ENCODE peak calls at places on chromosomes 5 and 9, in four cellular contexts. H, E, J and O are unnamed samples.
A peak's percentile ranks its signal among the peaks of the same experiment; 100 is the strongest.

GRCh38 chr9:127489471-127490115 is 38.3 kb downstream of the LRSAM1 start:
- DNase-seq in H (peak; percentile 91), E (peak; percentile 35), J (peak; percentile 39), O (no peak)

GRCh38 chr5:168047669-168048111 is 243.8 kb upstream of the WWC1 start:
- DNase-seq in H (peak; percentile 57), E (no peak), J (no peak), O (no peak)

GRCh38 chr9:81557957-81558791 is 131.2 kb downstream of the TLE1 start:
- DNase-seq in H (no peak), E (peak; percentile 84), J (no peak), O (no peak)

GRCh38 chr9:91978739-91979414 is 28.8 kb upstream of the ROR2 start:
- DNase-seq in H (peak; percentile 61), E (peak; percentile 79), J (peak; percentile 30), O (peak; percentile 22)

GRCh38 chr5:168015506-168015905 is 275.9 kb upstream of the WWC1 start:
- DNase-seq in H (no peak), E (peak; percentile 8), J (no peak), O (no peak)

GRCh38 chr9:134341306-134341705 is 15.1 kb downstream of the RXRA start:
- DNase-seq in H (no peak), E (no peak), J (no peak), O (no peak)

GRCh38 chr9:89878687-89879086 is 273.9 kb downstream of the GADD45G start:
- DNase-seq in H (no peak), E (peak; percentile 52), J (no peak), O (no peak)

GRCh38 chr5:74251106-74252032 is 389.2 kb downstream of the ENC1 start:
- DNase-seq in H (no peak), E (peak; percentile 96), J (no peak), O (peak; percentile 63)

GRCh38 chr5:137743031-137743640 is 7.2 kb upstream of the KLHL3 start:
- DNase-seq in H (peak; percentile 71), E (peak; percentile 72), J (peak; percentile 64), O (peak; percentile 88)

GRCh38 chr9:133604214-133604613 is 5.0 kb downstream of the FAM163B start:
- DNase-seq in H (no peak), E (no peak), J (no peak), O (no peak)

GRCh38 chr9:32783168-32783891 is at the start of gene TMEM215:
- DNase-seq in H (peak; percentile 78), E (no peak), J (peak; percentile 69), O (no peak)

GRCh38 chr5:32044904-32045303 is 129.2 kb downstream of the GOLPH3 start:
- DNase-seq in H (no peak), E (peak; percentile 57), J (no peak), O (no peak)

GRCh38 chr9:2655411-2655901 is 33.9 kb downstream of the VLDLR start:
- DNase-seq in H (no peak), E (peak; percentile 84), J (no peak), O (no peak)

GRCh38 chr5:74950836-74951515 is 84.8 kb upstream of the FAM169A start:
- DNase-seq in H (no peak), E (no peak), J (no peak), O (no peak)

GRCh38 chr9:69143291-69143690 is 30.8 kb upstream of the TJP2 start:
- DNase-seq in H (no peak), E (no peak), J (no peak), O (no peak)

GRCh38 chr5:14100281-14100680 is 42.9 kb upstream of the TRIO start:
- DNase-seq in H (no peak), E (no peak), J (no peak), O (no peak)

GRCh38 chr5:14105717-14106435 is 37.3 kb upstream of the TRIO start:
- DNase-seq in H (no peak), E (peak; percentile 85), J (no peak), O (peak; percentile 27)

GRCh38 chr5:14097998-14098471 is 45.1 kb upstream of the TRIO start:
- DNase-seq in H (no peak), E (peak; percentile 31), J (no peak), O (peak; percentile 88)

GRCh38 chr5:14102666-14103065 is 40.5 kb upstream of the TRIO start:
- DNase-seq in H (no peak), E (no peak), J (no peak), O (peak; percentile 75)

GRCh38 chr5:14101922-14102321 is 41.2 kb upstream of the TRIO start:
- DNase-seq in H (peak; percentile 79), E (no peak), J (no peak), O (peak; percentile 86)
- H3K23ac ChIP-seq in H (no peak overlapping the region), E (no peak overlapping the region), J (no peak overlapping the region), O (no peak overlapping the region)

GRCh38 chr9:38046669-38047300 is 22.2 kb downstream of the SHB start:
- DNase-seq in H (peak; percentile 49), E (peak; percentile 72), J (no peak), O (peak; percentile 93)
- H2AK5ac ChIP-seq in H (peak overlapping the region; percentile 10), E (peak overlapping the region; percentile 93), J (no peak overlapping the region), O (no peak overlapping the region)

DNA sequence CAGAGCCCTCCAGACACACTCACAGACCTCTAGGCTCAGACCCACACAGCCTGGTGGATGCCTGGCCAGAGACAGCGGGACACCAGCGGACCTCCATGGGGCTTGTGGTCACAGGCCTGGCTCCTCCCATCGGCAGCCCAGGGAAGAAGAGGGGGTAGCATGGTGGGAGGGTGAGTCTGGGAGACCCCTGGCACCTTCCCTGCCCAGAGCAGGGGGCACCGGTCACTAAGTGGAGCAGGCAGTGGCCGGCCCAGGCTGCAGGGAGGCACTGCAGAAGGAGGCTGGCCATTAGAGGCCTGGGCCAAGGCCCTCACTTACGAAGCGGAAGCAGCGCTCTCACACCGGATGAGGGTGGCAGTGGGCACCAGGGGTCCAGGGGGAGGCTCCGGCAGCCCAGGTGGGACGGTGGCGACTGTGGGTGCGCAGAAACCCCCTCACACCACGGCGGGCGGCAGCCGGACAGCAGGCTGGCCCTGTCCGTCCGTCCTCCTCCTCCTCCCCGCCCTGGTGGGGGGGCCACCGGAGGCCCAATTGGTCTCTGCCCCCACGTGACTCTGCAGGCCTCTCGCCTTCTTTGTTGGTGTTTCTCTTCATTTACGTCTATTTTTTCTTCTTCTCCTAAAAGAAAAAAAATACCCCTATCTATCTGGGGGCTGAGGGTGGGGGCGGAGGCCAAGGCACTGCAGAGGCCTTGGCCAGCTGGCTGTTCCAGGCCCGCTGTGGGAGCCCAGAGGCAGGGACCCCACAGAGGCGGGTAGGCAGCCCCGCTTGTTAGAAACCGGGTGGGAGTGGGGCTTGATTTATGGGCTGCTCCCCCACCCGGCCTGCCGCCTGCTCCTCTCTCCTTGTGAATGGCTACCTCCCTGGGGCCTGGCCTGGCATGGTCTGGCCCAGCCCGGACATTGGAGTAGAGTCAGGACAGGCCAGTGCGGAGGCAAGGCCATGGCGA is at the start of gene NR5A1:
- DNase-seq in H (peak; percentile 31), E (no peak), J (no peak), O (no peak)
- H3K23ac ChIP-seq in H (no peak within 1 kb of the TSS), E (no peak within 1 kb of the TSS), J (peak within 1 kb of the TSS; percentile 65), O (no peak within 1 kb of the TSS)

GRCh38 chr9:135886147-135886981 is 21.0 kb downstream of the CAMSAP1 start:
- DNase-seq in H (no peak), E (peak; percentile 86), J (no peak), O (peak; percentile 77)

GRCh38 chr9:135883410-135884089 is 23.8 kb downstream of the CAMSAP1 start:
- DNase-seq in H (no peak), E (no peak), J (no peak), O (no peak)

GRCh38 chr9:135882011-135882410 is 25.3 kb downstream of the CAMSAP1 start:
- DNase-seq in H (no peak), E (no peak), J (no peak), O (peak; percentile 81)

GRCh38 chr9:135885100-135885853 is 22.1 kb downstream of the CAMSAP1 start:
- DNase-seq in H (no peak), E (peak; percentile 33), J (no peak), O (peak; percentile 46)

GRCh38 chr9:135884328-135885035 is 22.9 kb downstream of the CAMSAP1 start:
- DNase-seq in H (no peak), E (peak; percentile 85), J (no peak), O (peak; percentile 26)
- H2AK5ac ChIP-seq in H (no peak overlapping the region), E (no peak overlapping the region), J (no peak overlapping the region), O (no peak overlapping the region)

GRCh38 chr5:10018211-10018610 is 231.5 kb downstream of the ATPSCKMT start:
- DNase-seq in H (no peak), E (no peak), J (no peak), O (no peak)
- H3K23ac ChIP-seq in H (no peak overlapping the region), E (no peak overlapping the region), J (no peak overlapping the region), O (no peak overlapping the region)

DNA sequence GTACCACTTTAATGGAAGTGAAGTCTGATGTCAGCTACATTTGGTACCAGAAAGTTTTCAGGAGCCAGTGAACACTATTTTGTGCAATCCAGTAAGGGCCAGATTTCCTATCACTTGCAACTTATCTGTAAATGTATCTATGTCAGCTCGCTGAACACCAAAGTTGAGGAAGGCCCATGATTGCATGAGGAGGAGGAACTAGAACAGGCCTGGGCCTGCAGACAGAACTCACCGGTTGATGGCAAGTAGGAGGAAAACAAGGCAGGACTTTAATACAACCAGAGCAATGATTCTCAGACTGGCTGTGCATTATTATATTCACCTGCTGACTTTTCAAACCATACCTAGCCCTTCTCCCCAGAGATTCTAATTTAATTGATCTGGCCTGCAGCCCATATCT is 540.2 kb downstream of the CETN3 start:
- DNase-seq in H (no peak), E (no peak), J (no peak), O (no peak)
- H2AK5ac ChIP-seq in H (no peak overlapping the region), E (no peak overlapping the region), J (no peak overlapping the region), O (no peak overlapping the region)

DNA sequence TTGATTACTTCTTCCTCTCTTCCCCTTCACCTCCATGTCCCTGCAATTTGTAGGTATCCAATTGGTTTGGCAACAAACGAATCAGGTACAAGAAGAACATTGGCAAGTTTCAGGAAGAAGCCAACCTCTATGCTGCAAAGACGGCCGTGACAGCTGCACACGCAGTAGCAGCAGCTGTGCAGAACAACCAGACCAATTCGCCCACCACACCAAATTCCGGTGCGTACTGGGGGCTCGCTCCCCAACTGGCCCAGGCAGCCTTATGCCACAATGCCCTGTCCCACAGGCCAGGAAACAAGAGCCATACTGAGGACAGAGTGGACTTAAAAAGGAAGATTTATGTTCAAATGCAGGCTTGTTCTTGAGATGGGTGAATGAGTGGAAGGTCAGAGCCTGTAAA is 213.5 kb downstream of the PBX3 start:
- DNase-seq in H (no peak), E (no peak), J (no peak), O (no peak)
- H3K23ac ChIP-seq in H (no peak overlapping the region), E (no peak overlapping the region), J (no peak overlapping the region), O (no peak overlapping the region)